ENCODE peak calls at places on chromosome 4, in ten cellular contexts. R, I, C, Z, D, U, H, A, P and L are unnamed samples. For H3K4me1, the result is how much of the 10 kb centered on the place peaks cover.

GRCh38 chr4:6965329-6965728 is 55.7 kb downstream of the TBC1D14 start:
- DNase-seq in R (no peak), I (no peak), C (no peak), Z (no peak), D (no peak), U (no peak), H (no peak), A (no peak), P (no peak), L (no peak)

GRCh38 chr4:94833394-94833793 is 75.6 kb downstream of the BMPR1B start:
- DNase-seq in R (no peak), I (no peak), C (no peak), Z (no peak), D (no peak), U (no peak), H (no peak), A (no peak), P (no peak), L (no peak)

GRCh38 chr4:180455226-180455625 is 1788.0 kb upstream of the TENM3 start:
- DNase-seq in R (no peak), I (no peak), C (no peak), Z (no peak), D (no peak), U (no peak), H (no peak), A (no peak), P (no peak), L (no peak)

GRCh38 chr4:89111833-89112563 is 665 bp downstream of the TIGD2 start:
- DNase-seq in R (no peak), I (no peak), C (no peak), Z (no peak), D (no peak), U (peak), H (no peak), A (no peak), P (peak), L (no peak)

GRCh38 chr4:33226133-33226532 is 2506.0 kb downstream of the PCDH7 start:
- DNase-seq in R (no peak), I (no peak), C (no peak), Z (no peak), D (no peak), U (no peak), H (no peak), A (no peak), P (no peak), L (no peak)

GRCh38 chr4:94636004-94636403 is 121.8 kb upstream of the BMPR1B start:
- DNase-seq in R (no peak), I (no peak), C (no peak), Z (no peak), D (no peak), U (peak), H (no peak), A (no peak), P (no peak), L (peak)

GRCh38 chr4:16026155-16026761 is 57.6 kb downstream of the PROM1 start:
- DNase-seq in R (no peak), I (no peak), C (no peak), Z (no peak), D (no peak), U (peak), H (no peak), A (no peak), P (peak), L (peak)

GRCh38 chr4:10311939-10312338 is 145.3 kb downstream of the ZNF518B start:
- DNase-seq in R (no peak), I (no peak), C (no peak), Z (no peak), D (no peak), U (no peak), H (no peak), A (no peak), P (no peak), L (no peak)

GRCh38 chr4:78768447-78769177 is 7.5 kb upstream of the BMP2K start:
- DNase-seq in R (no peak), I (peak), C (no peak), Z (no peak), D (no peak), U (no peak), H (no peak), A (no peak), P (no peak), L (no peak)

GRCh38 chr4:176306837-176307590 is 12.8 kb upstream of the SPCS3 start:
- DNase-seq in R (no peak), I (no peak), C (no peak), Z (no peak), D (no peak), U (no peak), H (no peak), A (no peak), P (no peak), L (no peak)

GRCh38 chr4:26452565-26453531 is 37.4 kb downstream of the CCKAR start:
- DNase-seq in R (peak), I (no peak), C (no peak), Z (no peak), D (no peak), U (no peak), H (no peak), A (no peak), P (no peak), L (no peak)

GRCh38 chr4:52312722-52313121 is 261.6 kb downstream of the SPATA18 start:
- DNase-seq in R (peak), I (no peak), C (no peak), Z (no peak), D (no peak), U (no peak), H (no peak), A (no peak), P (no peak), L (no peak)

GRCh38 chr4:121668368-121669162 is 28.2 kb downstream of the ANXA5 start:
- DNase-seq in R (no peak), I (no peak), C (no peak), Z (no peak), D (no peak), U (peak), H (no peak), A (no peak), P (no peak), L (peak)

GRCh38 chr4:185810746-185811508 is 1.1 kb downstream of the SORBS2 start:
- DNase-seq in R (no peak), I (no peak), C (no peak), Z (no peak), D (no peak), U (no peak), H (no peak), A (no peak), P (no peak), L (no peak)

GRCh38 chr4:145907363-145907762 is 31.3 kb downstream of the ZNF827 start:
- DNase-seq in R (no peak), I (no peak), C (no peak), Z (no peak), D (no peak), U (no peak), H (no peak), A (no peak), P (no peak), L (no peak)

GRCh38 chr4:87973283-87974169 is 2.0 kb upstream of the SPP1 start:
- DNase-seq in R (peak), I (no peak), C (peak), Z (no peak), D (no peak), U (peak), H (peak), A (peak), P (peak), L (peak)

GRCh38 chr4:97153042-97153441 is 990.2 kb downstream of the STPG2 start:
- DNase-seq in R (no peak), I (no peak), C (no peak), Z (no peak), D (no peak), U (no peak), H (no peak), A (no peak), P (peak), L (peak)

GRCh38 chr4:17633600-17633999 is 19.2 kb downstream of the MED28 start:
- DNase-seq in R (no peak), I (no peak), C (no peak), Z (no peak), D (no peak), U (no peak), H (no peak), A (no peak), P (no peak), L (no peak)

GRCh38 chr4:44448548-44449443 is at the start of gene KCTD8:
- DNase-seq in R (peak), I (peak), C (peak), Z (no peak), D (peak), U (peak), H (peak), A (peak), P (peak), L (peak)

GRCh38 chr4:36900446-36900987 is 344.0 kb upstream of the NWD2 start:
- DNase-seq in R (peak), I (no peak), C (no peak), Z (no peak), D (no peak), U (no peak), H (no peak), A (no peak), P (no peak), L (no peak)

GRCh38 chr4:117134386-117134785 is 49.0 kb upstream of the TRAM1L1 start:
- DNase-seq in R (peak), I (no peak), C (no peak), Z (no peak), D (no peak), U (peak), H (no peak), A (no peak), P (peak), L (peak)

GRCh38 chr4:138627096-138627495 is 384.9 kb upstream of the SLC7A11 start:
- DNase-seq in R (no peak), I (no peak), C (no peak), Z (no peak), D (no peak), U (peak), H (no peak), A (no peak), P (no peak), L (no peak)

GRCh38 chr4:116066711-116067245 is 953.4 kb upstream of the NDST4 start:
- DNase-seq in R (peak), I (no peak), C (no peak), Z (no peak), D (no peak), U (no peak), H (no peak), A (no peak), P (no peak), L (no peak)

GRCh38 chr4:168769857-168770256 is 240.2 kb downstream of the CBR4 start:
- DNase-seq in R (no peak), I (no peak), C (no peak), Z (no peak), D (no peak), U (no peak), H (no peak), A (no peak), P (no peak), L (no peak)

GRCh38 chr4:168766537-168767316 is 243.3 kb downstream of the CBR4 start:
- DNase-seq in R (no peak), I (no peak), C (no peak), Z (no peak), D (no peak), U (peak), H (no peak), A (no peak), P (no peak), L (no peak)

GRCh38 chr4:168769416-168769815 is 240.6 kb downstream of the CBR4 start:
- DNase-seq in R (no peak), I (no peak), C (no peak), Z (no peak), D (no peak), U (peak), H (peak), A (no peak), P (no peak), L (no peak)

GRCh38 chr4:168773388-168774195 is 236.5 kb downstream of the CBR4 start:
- DNase-seq in R (no peak), I (peak), C (peak), Z (no peak), D (no peak), U (no peak), H (peak), A (peak), P (no peak), L (peak)

DNA sequence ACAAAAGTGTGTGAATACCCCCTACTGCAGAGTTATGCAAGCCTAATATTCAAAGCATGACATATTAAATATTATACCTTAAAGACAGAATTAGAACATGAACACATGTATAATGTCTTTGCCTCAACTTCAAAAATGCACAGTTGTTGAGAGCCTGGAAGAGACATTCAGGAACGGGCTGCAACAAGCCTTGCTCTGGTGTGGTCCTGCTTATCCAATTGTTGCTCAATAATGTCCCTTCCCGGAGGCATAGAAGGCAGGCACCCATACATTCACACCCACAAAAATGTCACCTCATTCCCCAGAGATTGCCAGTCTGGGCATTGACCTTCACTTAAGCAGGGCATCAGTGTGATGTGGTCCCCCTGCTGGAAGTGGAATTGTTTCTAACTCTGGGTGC is 238.8 kb downstream of the CBR4 start:
- DNase-seq in R (no peak), I (no peak), C (no peak), Z (no peak), D (no peak), U (no peak), H (no peak), A (no peak), P (no peak), L (no peak)
- H3K4me1 ChIP-seq in R (under half), I (under half), C (half or more), Z (under half), D (under half), U (under half), H (under half), A (under half), P (under half), L (under half)

DNA sequence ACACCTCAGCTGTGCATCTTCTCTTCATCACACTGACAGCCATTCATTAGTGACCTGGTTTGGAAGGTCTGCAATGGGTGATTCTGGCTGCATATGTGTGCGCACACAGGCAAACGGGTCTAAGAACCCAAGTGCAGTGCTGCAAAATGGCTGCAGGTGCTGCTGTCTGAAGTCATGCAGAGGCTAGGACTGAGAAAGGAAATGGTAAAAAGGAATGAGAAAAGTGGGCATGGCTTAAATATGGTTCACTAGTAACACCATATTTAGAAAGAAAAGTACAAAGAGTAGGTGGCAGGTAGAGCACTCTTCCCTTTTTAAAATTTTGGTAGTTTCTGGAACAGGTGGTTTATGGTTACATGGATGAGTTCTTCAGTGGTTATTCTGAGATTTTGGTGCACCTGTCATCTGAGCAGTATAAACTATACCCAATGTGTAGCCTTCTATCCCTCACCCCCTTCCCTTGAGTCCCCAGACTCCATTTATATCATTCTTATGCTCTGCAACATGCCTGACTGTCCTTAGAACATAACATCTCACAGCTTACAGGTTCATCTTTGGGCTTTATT is 78.4 kb downstream of the CCNG2 start:
- DNase-seq in R (no peak), I (no peak), C (no peak), Z (no peak), D (no peak), U (no peak), H (no peak), A (no peak), P (no peak), L (no peak)
- H3K27ac ChIP-seq in R (no peak), I (no peak), C (no peak), Z (no peak), D (no peak), U (no peak), H (no peak), A (no peak), P (no peak), L (no peak)

DNA sequence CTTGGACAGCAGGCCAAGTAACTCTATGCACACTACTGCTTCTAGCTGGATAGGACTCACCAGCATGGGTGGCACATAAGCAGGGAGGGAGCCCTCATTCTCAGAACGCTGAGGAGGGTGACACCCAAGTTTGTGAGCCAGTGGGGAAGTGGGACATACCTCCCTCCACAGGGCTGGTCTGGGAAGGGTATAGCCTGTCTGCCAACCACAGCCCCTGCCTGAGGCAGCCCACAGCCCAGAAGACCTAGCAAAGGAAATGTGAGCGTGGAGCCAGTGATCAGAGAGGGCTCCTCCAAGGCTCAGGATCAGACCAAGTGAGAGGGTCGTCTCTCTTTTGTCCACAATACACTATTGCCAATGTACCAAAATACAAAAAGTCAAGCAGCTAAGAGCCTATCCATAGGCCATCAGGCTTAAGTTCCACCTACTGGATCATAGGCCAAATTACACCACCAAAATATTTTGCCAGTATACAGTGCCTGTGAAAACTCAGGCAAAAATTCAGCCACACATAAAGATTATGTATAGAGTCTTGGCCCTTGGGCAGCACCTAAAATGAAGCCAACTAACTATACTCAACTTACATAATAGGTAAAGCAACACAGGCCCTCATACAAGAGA is 1203.1 kb downstream of the PCDH18 start:
- DNase-seq in R (no peak), I (no peak), C (no peak), Z (no peak), D (no peak), U (no peak), H (no peak), A (no peak), P (peak), L (peak)
- TF ChIP-seq CTCF in R (peak), I (no peak), C (no peak), Z (no peak), D (no peak), U (peak), H (no peak), A (no peak), P (no peak), L (peak)

GRCh38 chr4:100682477-100683218 is 164.8 kb upstream of the EMCN start:
- DNase-seq in R (peak), I (no peak), C (no peak), Z (no peak), D (no peak), U (no peak), H (no peak), A (no peak), P (no peak), L (no peak)

GRCh38 chr4:100681289-100681688 is 163.5 kb upstream of the EMCN start:
- DNase-seq in R (no peak), I (no peak), C (no peak), Z (no peak), D (no peak), U (no peak), H (no peak), A (no peak), P (no peak), L (no peak)

DNA sequence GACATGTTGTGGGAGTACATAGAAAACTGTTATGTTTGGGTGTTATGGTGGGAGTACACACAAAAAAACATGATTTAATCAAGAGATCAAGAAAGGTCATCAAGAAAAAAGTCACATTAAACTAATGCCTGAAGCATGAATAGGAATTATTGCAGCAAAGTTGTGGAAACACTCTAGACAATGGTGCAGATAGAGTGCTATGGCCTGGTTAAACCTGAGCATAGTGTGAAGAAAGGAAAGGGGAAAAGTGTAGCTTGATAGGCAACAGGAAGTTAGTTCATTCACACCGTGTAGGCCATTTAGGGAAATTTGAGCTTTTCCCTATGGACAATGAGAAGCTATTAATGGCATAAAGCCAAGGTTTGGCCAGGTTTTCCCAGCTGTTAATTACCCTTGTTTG is 162.1 kb upstream of the EMCN start:
- DNase-seq in R (no peak), I (no peak), C (no peak), Z (no peak), D (no peak), U (no peak), H (no peak), A (no peak), P (no peak), L (peak)
- H3K4me1 ChIP-seq in R (under half), I (under half), C (under half), Z (under half), D (under half), U (under half), H (under half), A (under half), P (under half), L (under half)

GRCh38 chr4:23835814-23836478 is 53.9 kb downstream of the PPARGC1A start:
- DNase-seq in R (no peak), I (no peak), C (no peak), Z (no peak), D (no peak), U (no peak), H (no peak), A (no peak), P (no peak), L (no peak)
- H3K27ac ChIP-seq in R (no peak), I (no peak), C (peak), Z (no peak), D (no peak), U (no peak), H (no peak), A (no peak), P (peak), L (no peak)

GRCh38 chr4:173522160-173522873 is 7.7 kb downstream of the HAND2 start:
- DNase-seq in R (peak), I (peak), C (peak), Z (no peak), D (no peak), U (peak), H (peak), A (peak), P (peak), L (peak)
- TF ChIP-seq CTCF in R (no peak), I (no peak), C (peak), Z (no peak), D (no peak), U (no peak), H (no peak), A (peak), P (no peak), L (no peak)

GRCh38 chr4:182144621-182145359 is 98.4 kb upstream of the TENM3 start:
- DNase-seq in R (peak), I (peak), C (no peak), Z (no peak), D (no peak), U (no peak), H (no peak), A (no peak), P (peak), L (peak)
- H3K4me1 ChIP-seq in R (under half), I (under half), C (under half), Z (under half), D (under half), U (under half), H (under half), A (under half), P (under half), L (under half)